ENCODE peak calls at places on chromosomes 7 and 10, in ten cellular contexts. One of them, this sample, is unnamed.

GRCh38 chr7:44224216-44224950 is 23.6 kb downstream of the YKT6 start:
- DNase-seq in CD8-positive, alpha-beta T cell: no peak
- DNase-seq in spleen: peak
- DNase-seq in activated T-helper 1 cell treated with anti-CD3 and anti-CD28 coated beads, Interleukin-12 subunit alpha, Interleukin-12 subunit beta, Interleukin-2, Interleukin-4 antibody, amounts not matched to agents 30 ng/mL and 10 ng/mL and 1 ng/mL, durations not matched to agents 14 hours and 24 hours and 36 hours: no peak
- DNase-seq in skeletal muscle cell: no peak
- DNase-seq in CD14-positive monocyte: no peak
- DNase-seq in stimulated activated CD4-positive, alpha-beta T cell treated with anti-CD3 and anti-CD28 coated beads, TNF-alpha, amount 100 ng/mL, for 1 hour: no peak
- DNase-seq in fibroblast of lung: no peak
- DNase-seq in mesothelial cell of epicardium: no peak
- DNase-seq in A673: no peak
- DNase-seq in this sample: no peak

GRCh38 chr10:26593896-26594295 is 103.6 kb upstream of the PDSS1 start:
- DNase-seq in CD8-positive, alpha-beta T cell: no peak
- DNase-seq in CD14-positive monocyte: no peak
- DNase-seq in spleen: no peak
- DNase-seq in skeletal muscle cell: no peak
- DNase-seq in A673: no peak
- DNase-seq in stimulated activated CD4-positive, alpha-beta T cell treated with anti-CD3 and anti-CD28 coated beads, TNF-alpha, amount 100 ng/mL, for 1 hour: no peak
- DNase-seq in mesothelial cell of epicardium: no peak
- DNase-seq in fibroblast of lung: no peak
- DNase-seq in activated T-helper 1 cell treated with anti-CD3 and anti-CD28 coated beads, Interleukin-12 subunit alpha, Interleukin-12 subunit beta, Interleukin-2, Interleukin-4 antibody, amounts not matched to agents 30 ng/mL and 10 ng/mL and 1 ng/mL, durations not matched to agents 14 hours and 24 hours and 36 hours: no peak
- DNase-seq in this sample: no peak

GRCh38 chr10:51007781-51008180 is 66.5 kb upstream of the PRKG1 start:
- DNase-seq in stimulated activated CD4-positive, alpha-beta T cell treated with anti-CD3 and anti-CD28 coated beads, TNF-alpha, amount 100 ng/mL, for 1 hour: no peak
- DNase-seq in CD8-positive, alpha-beta T cell: no peak
- DNase-seq in activated T-helper 1 cell treated with anti-CD3 and anti-CD28 coated beads, Interleukin-12 subunit alpha, Interleukin-12 subunit beta, Interleukin-2, Interleukin-4 antibody, amounts not matched to agents 30 ng/mL and 10 ng/mL and 1 ng/mL, durations not matched to agents 14 hours and 24 hours and 36 hours: no peak
- DNase-seq in mesothelial cell of epicardium: no peak
- DNase-seq in spleen: no peak
- DNase-seq in fibroblast of lung: peak
- DNase-seq in skeletal muscle cell: no peak
- DNase-seq in CD14-positive monocyte: no peak
- DNase-seq in A673: no peak
- DNase-seq in this sample: no peak

GRCh38 chr10:108086502-108086901 is 922.0 kb upstream of the SORCS1 start:
- DNase-seq in skeletal muscle cell: no peak
- DNase-seq in CD8-positive, alpha-beta T cell: no peak
- DNase-seq in CD14-positive monocyte: no peak
- DNase-seq in mesothelial cell of epicardium: no peak
- DNase-seq in stimulated activated CD4-positive, alpha-beta T cell treated with anti-CD3 and anti-CD28 coated beads, TNF-alpha, amount 100 ng/mL, for 1 hour: no peak
- DNase-seq in activated T-helper 1 cell treated with anti-CD3 and anti-CD28 coated beads, Interleukin-12 subunit alpha, Interleukin-12 subunit beta, Interleukin-2, Interleukin-4 antibody, amounts not matched to agents 30 ng/mL and 10 ng/mL and 1 ng/mL, durations not matched to agents 14 hours and 24 hours and 36 hours: no peak
- DNase-seq in fibroblast of lung: no peak
- DNase-seq in spleen: no peak
- DNase-seq in A673: no peak
- DNase-seq in this sample: no peak

GRCh38 chr10:11145498-11145855 is 127.8 kb downstream of the CELF2 start:
- DNase-seq in activated T-helper 1 cell treated with anti-CD3 and anti-CD28 coated beads, Interleukin-12 subunit alpha, Interleukin-12 subunit beta, Interleukin-2, Interleukin-4 antibody, amounts not matched to agents 30 ng/mL and 10 ng/mL and 1 ng/mL, durations not matched to agents 14 hours and 24 hours and 36 hours: peak
- DNase-seq in fibroblast of lung: no peak
- DNase-seq in mesothelial cell of epicardium: no peak
- DNase-seq in stimulated activated CD4-positive, alpha-beta T cell treated with anti-CD3 and anti-CD28 coated beads, TNF-alpha, amount 100 ng/mL, for 1 hour: peak
- DNase-seq in A673: no peak
- DNase-seq in skeletal muscle cell: no peak
- DNase-seq in CD14-positive monocyte: peak
- DNase-seq in CD8-positive, alpha-beta T cell: peak
- DNase-seq in spleen: peak
- DNase-seq in this sample: no peak

GRCh38 chr7:84658286-84658685 is 463.7 kb upstream of the SEMA3A start:
- DNase-seq in stimulated activated CD4-positive, alpha-beta T cell treated with anti-CD3 and anti-CD28 coated beads, TNF-alpha, amount 100 ng/mL, for 1 hour: no peak
- DNase-seq in mesothelial cell of epicardium: no peak
- DNase-seq in A673: no peak
- DNase-seq in activated T-helper 1 cell treated with anti-CD3 and anti-CD28 coated beads, Interleukin-12 subunit alpha, Interleukin-12 subunit beta, Interleukin-2, Interleukin-4 antibody, amounts not matched to agents 30 ng/mL and 10 ng/mL and 1 ng/mL, durations not matched to agents 14 hours and 24 hours and 36 hours: no peak
- DNase-seq in spleen: no peak
- DNase-seq in skeletal muscle cell: no peak
- DNase-seq in CD8-positive, alpha-beta T cell: no peak
- DNase-seq in fibroblast of lung: no peak
- DNase-seq in CD14-positive monocyte: no peak
- DNase-seq in this sample: no peak

GRCh38 chr10:86665218-86665607 is 3.1 kb upstream of the LDB3 start:
- DNase-seq in stimulated activated CD4-positive, alpha-beta T cell treated with anti-CD3 and anti-CD28 coated beads, TNF-alpha, amount 100 ng/mL, for 1 hour: no peak
- DNase-seq in activated T-helper 1 cell treated with anti-CD3 and anti-CD28 coated beads, Interleukin-12 subunit alpha, Interleukin-12 subunit beta, Interleukin-2, Interleukin-4 antibody, amounts not matched to agents 30 ng/mL and 10 ng/mL and 1 ng/mL, durations not matched to agents 14 hours and 24 hours and 36 hours: no peak
- DNase-seq in fibroblast of lung: no peak
- DNase-seq in A673: no peak
- DNase-seq in CD14-positive monocyte: no peak
- DNase-seq in skeletal muscle cell: no peak
- DNase-seq in mesothelial cell of epicardium: no peak
- DNase-seq in spleen: no peak
- DNase-seq in CD8-positive, alpha-beta T cell: no peak
- DNase-seq in this sample: no peak

GRCh38 chr7:1700536-1701333 is 30.7 kb downstream of the ELFN1 start:
- DNase-seq in A673: no peak
- DNase-seq in fibroblast of lung: no peak
- DNase-seq in skeletal muscle cell: no peak
- DNase-seq in stimulated activated CD4-positive, alpha-beta T cell treated with anti-CD3 and anti-CD28 coated beads, TNF-alpha, amount 100 ng/mL, for 1 hour: no peak
- DNase-seq in mesothelial cell of epicardium: peak
- DNase-seq in activated T-helper 1 cell treated with anti-CD3 and anti-CD28 coated beads, Interleukin-12 subunit alpha, Interleukin-12 subunit beta, Interleukin-2, Interleukin-4 antibody, amounts not matched to agents 30 ng/mL and 10 ng/mL and 1 ng/mL, durations not matched to agents 14 hours and 24 hours and 36 hours: no peak
- DNase-seq in CD14-positive monocyte: no peak
- DNase-seq in spleen: peak
- DNase-seq in CD8-positive, alpha-beta T cell: no peak
- DNase-seq in this sample: no peak

GRCh38 chr10:42754155-42755027 is 28.2 kb upstream of the BMS1 start:
- DNase-seq in mesothelial cell of epicardium: no peak
- DNase-seq in fibroblast of lung: peak
- DNase-seq in activated T-helper 1 cell treated with anti-CD3 and anti-CD28 coated beads, Interleukin-12 subunit alpha, Interleukin-12 subunit beta, Interleukin-2, Interleukin-4 antibody, amounts not matched to agents 30 ng/mL and 10 ng/mL and 1 ng/mL, durations not matched to agents 14 hours and 24 hours and 36 hours: no peak
- DNase-seq in stimulated activated CD4-positive, alpha-beta T cell treated with anti-CD3 and anti-CD28 coated beads, TNF-alpha, amount 100 ng/mL, for 1 hour: no peak
- DNase-seq in spleen: no peak
- DNase-seq in skeletal muscle cell: no peak
- DNase-seq in A673: peak
- DNase-seq in CD14-positive monocyte: no peak
- DNase-seq in CD8-positive, alpha-beta T cell: peak
- DNase-seq in this sample: no peak

GRCh38 chr7:142516038-142516501 is 233.2 kb upstream of the PRSS1 start:
- DNase-seq in mesothelial cell of epicardium: no peak
- DNase-seq in spleen: no peak
- DNase-seq in stimulated activated CD4-positive, alpha-beta T cell treated with anti-CD3 and anti-CD28 coated beads, TNF-alpha, amount 100 ng/mL, for 1 hour: no peak
- DNase-seq in CD8-positive, alpha-beta T cell: peak
- DNase-seq in fibroblast of lung: peak
- DNase-seq in A673: peak
- DNase-seq in skeletal muscle cell: peak
- DNase-seq in activated T-helper 1 cell treated with anti-CD3 and anti-CD28 coated beads, Interleukin-12 subunit alpha, Interleukin-12 subunit beta, Interleukin-2, Interleukin-4 antibody, amounts not matched to agents 30 ng/mL and 10 ng/mL and 1 ng/mL, durations not matched to agents 14 hours and 24 hours and 36 hours: no peak
- DNase-seq in CD14-positive monocyte: no peak
- DNase-seq in this sample: no peak

GRCh38 chr7:75889223-75889825 is 10.5 kb downstream of the RHBDD2 start:
- DNase-seq in activated T-helper 1 cell treated with anti-CD3 and anti-CD28 coated beads, Interleukin-12 subunit alpha, Interleukin-12 subunit beta, Interleukin-2, Interleukin-4 antibody, amounts not matched to agents 30 ng/mL and 10 ng/mL and 1 ng/mL, durations not matched to agents 14 hours and 24 hours and 36 hours: no peak
- DNase-seq in spleen: no peak
- DNase-seq in A673: no peak
- DNase-seq in CD14-positive monocyte: no peak
- DNase-seq in fibroblast of lung: no peak
- DNase-seq in skeletal muscle cell: no peak
- DNase-seq in stimulated activated CD4-positive, alpha-beta T cell treated with anti-CD3 and anti-CD28 coated beads, TNF-alpha, amount 100 ng/mL, for 1 hour: no peak
- DNase-seq in CD8-positive, alpha-beta T cell: no peak
- DNase-seq in mesothelial cell of epicardium: no peak
- DNase-seq in this sample: no peak

GRCh38 chr10:131641231-131641630 is 259.6 kb upstream of the PPP2R2D start:
- DNase-seq in activated T-helper 1 cell treated with anti-CD3 and anti-CD28 coated beads, Interleukin-12 subunit alpha, Interleukin-12 subunit beta, Interleukin-2, Interleukin-4 antibody, amounts not matched to agents 30 ng/mL and 10 ng/mL and 1 ng/mL, durations not matched to agents 14 hours and 24 hours and 36 hours: peak
- DNase-seq in fibroblast of lung: no peak
- DNase-seq in mesothelial cell of epicardium: no peak
- DNase-seq in CD14-positive monocyte: no peak
- DNase-seq in stimulated activated CD4-positive, alpha-beta T cell treated with anti-CD3 and anti-CD28 coated beads, TNF-alpha, amount 100 ng/mL, for 1 hour: no peak
- DNase-seq in CD8-positive, alpha-beta T cell: no peak
- DNase-seq in spleen: peak
- DNase-seq in A673: peak
- DNase-seq in skeletal muscle cell: no peak
- DNase-seq in this sample: no peak

GRCh38 chr10:80136134-80136571 is 3.6 kb downstream of the PLAC9 start:
- DNase-seq in activated T-helper 1 cell treated with anti-CD3 and anti-CD28 coated beads, Interleukin-12 subunit alpha, Interleukin-12 subunit beta, Interleukin-2, Interleukin-4 antibody, amounts not matched to agents 30 ng/mL and 10 ng/mL and 1 ng/mL, durations not matched to agents 14 hours and 24 hours and 36 hours: no peak
- DNase-seq in skeletal muscle cell: peak
- DNase-seq in CD8-positive, alpha-beta T cell: no peak
- DNase-seq in CD14-positive monocyte: no peak
- DNase-seq in stimulated activated CD4-positive, alpha-beta T cell treated with anti-CD3 and anti-CD28 coated beads, TNF-alpha, amount 100 ng/mL, for 1 hour: no peak
- DNase-seq in A673: no peak
- DNase-seq in spleen: no peak
- DNase-seq in mesothelial cell of epicardium: no peak
- DNase-seq in fibroblast of lung: peak
- DNase-seq in this sample: no peak

GRCh38 chr10:101029520-101030309 is 1.2 kb downstream of the PDZD7 start:
- DNase-seq in skeletal muscle cell: no peak
- DNase-seq in CD8-positive, alpha-beta T cell: no peak
- DNase-seq in activated T-helper 1 cell treated with anti-CD3 and anti-CD28 coated beads, Interleukin-12 subunit alpha, Interleukin-12 subunit beta, Interleukin-2, Interleukin-4 antibody, amounts not matched to agents 30 ng/mL and 10 ng/mL and 1 ng/mL, durations not matched to agents 14 hours and 24 hours and 36 hours: no peak
- DNase-seq in mesothelial cell of epicardium: no peak
- DNase-seq in fibroblast of lung: no peak
- DNase-seq in CD14-positive monocyte: no peak
- DNase-seq in spleen: no peak
- DNase-seq in A673: no peak
- DNase-seq in stimulated activated CD4-positive, alpha-beta T cell treated with anti-CD3 and anti-CD28 coated beads, TNF-alpha, amount 100 ng/mL, for 1 hour: no peak
- DNase-seq in this sample: no peak

GRCh38 chr7:22628112-22628511 is 98.9 kb upstream of the IL6 start:
- DNase-seq in spleen: no peak
- DNase-seq in stimulated activated CD4-positive, alpha-beta T cell treated with anti-CD3 and anti-CD28 coated beads, TNF-alpha, amount 100 ng/mL, for 1 hour: no peak
- DNase-seq in skeletal muscle cell: no peak
- DNase-seq in activated T-helper 1 cell treated with anti-CD3 and anti-CD28 coated beads, Interleukin-12 subunit alpha, Interleukin-12 subunit beta, Interleukin-2, Interleukin-4 antibody, amounts not matched to agents 30 ng/mL and 10 ng/mL and 1 ng/mL, durations not matched to agents 14 hours and 24 hours and 36 hours: no peak
- DNase-seq in fibroblast of lung: no peak
- DNase-seq in A673: no peak
- DNase-seq in CD14-positive monocyte: no peak
- DNase-seq in mesothelial cell of epicardium: no peak
- DNase-seq in CD8-positive, alpha-beta T cell: no peak
- DNase-seq in this sample: no peak